ENCODE peak calls at places on chromosomes 6 and 20, in five cellular contexts. D is NAMALWA, K is astrocyte of the spinal cord, M is A549, W is iris pigment epithelial cell. X is an unnamed sample.

GRCh38 chr6:21846541-21847451 is 253.2 kb downstream of the SOX4 start:
- DNase-seq in W (peak), K (no peak), D (peak), M (no peak), X (peak)

GRCh38 chr20:56801991-56802740 is 173.1 kb downstream of the TFAP2C start:
- DNase-seq in K (peak), D (no peak), W (peak), M (no peak), X (no peak)

GRCh38 chr6:13302751-13303667 is 25.3 kb downstream of the TBC1D7 start:
- DNase-seq in D (peak), K (peak), M (peak), W (peak), X (peak)

GRCh38 chr6:152380993-152381898 is 255.9 kb downstream of the SYNE1 start:
- DNase-seq in M (peak), D (no peak), K (peak), W (peak), X (peak)

GRCh38 chr6:137224890-137225198 is 5.7 kb upstream of the IFNGR1 start:
- DNase-seq in M (no peak), D (peak), W (no peak), K (no peak), X (no peak)

GRCh38 chr20:10225439-10226080 is 6.9 kb downstream of the SNAP25 start:
- DNase-seq in W (no peak), D (peak), M (peak), K (no peak), X (peak)

GRCh38 chr6:28161410-28162079 is 19.9 kb downstream of the ZKSCAN8 start:
- DNase-seq in W (peak), D (no peak), K (peak), M (peak), X (peak)

GRCh38 chr6:7173843-7174503 is 66.2 kb downstream of the RREB1 start:
- DNase-seq in M (no peak), W (no peak), K (no peak), D (no peak), X (no peak)

GRCh38 chr6:127618729-127619128 is 41.8 kb downstream of the C6orf58 start:
- DNase-seq in D (no peak), K (peak), W (no peak), M (no peak), X (peak)

GRCh38 chr6:31556312-31556711 is 8.9 kb downstream of the NFKBIL1 start:
- DNase-seq in K (no peak), M (no peak), D (no peak), W (no peak), X (no peak)

GRCh38 chr20:39429716-39430115 is 467.6 kb downstream of the DHX35 start:
- DNase-seq in K (no peak), D (no peak), M (no peak), W (no peak), X (no peak)

GRCh38 chr6:141152951-141153350 is 979.8 kb upstream of the GJE1 start:
- DNase-seq in W (no peak), M (no peak), K (peak), D (no peak), X (no peak)

GRCh38 chr20:49505518-49505917 is 23.1 kb upstream of the KCNB1 start:
- DNase-seq in D (no peak), W (peak), K (peak), M (no peak), X (peak)

GRCh38 chr6:107666084-107666981 is 157.8 kb downstream of the SCML4 start:
- DNase-seq in D (no peak), K (peak), M (no peak), W (peak), X (peak)

GRCh38 chr6:25035451-25036435 is 100.0 kb upstream of the RIPOR2 start:
- DNase-seq in W (no peak), K (no peak), M (no peak), D (peak), X (no peak)

GRCh38 chr6:98769546-98769945 is 64.8 kb upstream of the POU3F2 start:
- DNase-seq in K (peak), W (peak), D (peak), M (peak), X (peak)

GRCh38 chr6:125931733-125932450 is 24.7 kb upstream of the HINT3 start:
- DNase-seq in D (no peak), M (no peak), K (no peak), W (no peak), X (no peak)

GRCh38 chr20:31894980-31895675 is 24.7 kb downstream of the TTLL9 start:
- DNase-seq in M (no peak), W (peak), K (peak), D (peak), X (peak)

GRCh38 chr6:56638760-56639159 is 3.9 kb downstream of the DST start:
- DNase-seq in K (no peak), W (no peak), M (no peak), D (no peak), X (no peak)

GRCh38 chr6:101662111-101662897 is 268.8 kb downstream of the GRIK2 start:
- DNase-seq in W (no peak), K (no peak), D (no peak), M (no peak), X (no peak)

GRCh38 chr20:56924976-56925695 is 296.0 kb downstream of the TFAP2C start:
- DNase-seq in M (peak), W (no peak), K (no peak), D (no peak), X (peak)

GRCh38 chr6:157077251-157077650 is 246.1 kb downstream of the TMEM242 start:
- DNase-seq in K (no peak), W (no peak), M (no peak), D (no peak), X (no peak)

GRCh38 chr6:54245265-54245664 is 63.0 kb upstream of the TINAG start:
- DNase-seq in M (no peak), W (no peak), K (no peak), D (no peak), X (no peak)

GRCh38 chr6:112909781-112910180 is 562.7 kb downstream of the RFPL4B start:
- DNase-seq in W (peak), M (no peak), K (no peak), D (no peak), X (no peak)

GRCh38 chr20:20953738-20954657 is 152.2 kb downstream of the LINC00237 start:
- DNase-seq in W (no peak), K (no peak), M (no peak), D (no peak), X (no peak)

GRCh38 chr6:20589266-20589665 is 55.0 kb downstream of the CDKAL1 start:
- DNase-seq in W (peak), D (no peak), M (no peak), K (no peak), X (no peak)

GRCh38 chr20:50149481-50150254 is 3.9 kb downstream of the PEDS1 start:
- DNase-seq in W (no peak), M (no peak), K (no peak), D (no peak), X (no peak)

GRCh38 chr20:49914310-49915117 is 815 bp downstream of the SPATA2 start:
- DNase-seq in K (no peak), W (peak), D (peak), M (no peak), X (no peak)

GRCh38 chr20:22866757-22867425 is 168.2 kb upstream of the SSTR4 start:
- DNase-seq in W (peak), D (no peak), K (peak), M (peak), X (no peak)

GRCh38 chr6:32151885-32152311 is at the start of gene PRRT1:
- DNase-seq in K (no peak), W (no peak), D (no peak), M (no peak), X (no peak)

GRCh38 chr6:141677598-141678211 is 455.0 kb upstream of the GJE1 start:
- DNase-seq in W (peak), K (peak), M (no peak), D (peak), X (peak)

GRCh38 chr6:43113431-43114260 is 37.5 kb downstream of the PTK7 start:
- DNase-seq in D (no peak), W (no peak), M (no peak), K (no peak), X (no peak)

GRCh38 chr20:63079971-63080370 is 73.2 kb upstream of the BHLHE23 start:
- DNase-seq in M (no peak), W (no peak), D (no peak), K (no peak), X (no peak)

GRCh38 chr6:81138236-81138635 is 614.2 kb downstream of the TENT5A start:
- DNase-seq in M (no peak), K (no peak), D (no peak), W (peak), X (peak)